ENCODE peak calls at places on chromosomes 6 and 20, in five cellular contexts. T is psoas muscle, J is ELR, U is neuronal stem cell, O is SW 1271. X is an unnamed sample.

GRCh38 chr20:31666258-31667042 is 28.7 kb downstream of the COX4I2 start:
- DNase-seq in J (no peak), O (no peak), U (no peak), T (peak), X (no peak)

GRCh38 chr6:97399208-97399607 is 116.2 kb upstream of the MMS22L start:
- DNase-seq in U (no peak), J (no peak), O (no peak), T (no peak), X (no peak)

GRCh38 chr6:4256969-4257368 is 121.6 kb upstream of the ECI2 start:
- DNase-seq in T (no peak), U (no peak), J (peak), O (no peak), X (no peak)

GRCh38 chr6:10582774-10583508 is 61.8 kb downstream of the GCNT2 start:
- DNase-seq in T (no peak), U (no peak), O (no peak), J (no peak), X (no peak)

GRCh38 chr20:49924247-49924646 is 8.9 kb upstream of the SPATA2 start:
- DNase-seq in J (no peak), O (no peak), U (no peak), T (no peak), X (no peak)

GRCh38 chr6:48611332-48611731 is 500.3 kb upstream of the PTCHD4 start:
- DNase-seq in O (no peak), J (no peak), U (no peak), T (no peak), X (no peak)

GRCh38 chr20:35947489-35947888 is 6.8 kb downstream of the SCAND1 start:
- DNase-seq in O (peak), U (no peak), T (no peak), J (peak), X (no peak)

GRCh38 chr6:124765314-124765713 is 196.9 kb upstream of the RNF217 start:
- DNase-seq in T (no peak), U (no peak), J (no peak), O (no peak), X (no peak)

GRCh38 chr6:111737065-111737521 is 131.4 kb upstream of the TRAF3IP2 start:
- DNase-seq in O (no peak), T (no peak), J (peak), U (no peak), X (no peak)

GRCh38 chr6:3117912-3118352 is 579 bp upstream of the BPHL start:
- DNase-seq in T (no peak), J (no peak), O (no peak), U (no peak), X (no peak)

GRCh38 chr6:26158581-26159416 is 71.6 kb downstream of the HFE start:
- DNase-seq in J (peak), T (peak), O (peak), U (no peak), X (peak)